ENCODE peak calls at places on chromosomes 2 and 18, in four cellular contexts. H is spleen; F is CD8-positive, alpha-beta T cell; Q is body of pancreas. L is an unnamed sample.

GRCh38 chr2:189569295-189569925 is 11.2 kb downstream of the SLC40A1 start:
- DNase-seq in H (no peak), F (no peak), Q (no peak), L (no peak)

GRCh38 chr2:166361351-166362153 is 14.2 kb downstream of the SCN9A start:
- DNase-seq in H (no peak), F (no peak), Q (peak; percentile 19), L (no peak)

GRCh38 chr2:47488870-47489584 is 86.1 kb downstream of the MSH2 start:
- DNase-seq in H (no peak), F (no peak), Q (peak; percentile 10), L (no peak)

GRCh38 chr2:128287780-128288735 is 30.6 kb downstream of the HS6ST1 start:
- DNase-seq in H (peak; percentile 66), F (no peak), Q (no peak), L (no peak)

GRCh38 chr18:51568151-51568550 is 370.7 kb upstream of the MEX3C start:
- DNase-seq in H (no peak), F (no peak), Q (no peak), L (no peak)

GRCh38 chr2:49753344-49753930 is 599.1 kb upstream of the FSHR start:
- DNase-seq in H (no peak), F (no peak), Q (no peak), L (no peak)

GRCh38 chr2:166173263-166173662 is 45.4 kb upstream of the SCN1A start:
- DNase-seq in H (no peak), F (no peak), Q (no peak), L (no peak)

GRCh38 chr18:22250591-22250996 is 81.2 kb downstream of the GATA6 start:
- DNase-seq in H (no peak), F (no peak), Q (no peak), L (no peak)

GRCh38 chr2:240433973-240434727 is 1.3 kb upstream of the GPC1 start:
- DNase-seq in H (peak; percentile 78), F (no peak), Q (peak; percentile 35), L (no peak)

GRCh38 chr2:108825736-108826135 is 39.2 kb downstream of the CCDC138 start:
- DNase-seq in H (no peak), F (no peak), Q (no peak), L (no peak)

GRCh38 chr18:63747006-63747405 is 28.2 kb upstream of the SERPINB7 start:
- DNase-seq in H (no peak), F (no peak), Q (no peak), L (no peak)

GRCh38 chr18:45412577-45412976 is 202.7 kb upstream of the SLC14A2 start:
- DNase-seq in H (no peak), F (no peak), Q (no peak), L (no peak)

GRCh38 chr18:79245517-79246001 is 150.2 kb upstream of the NFATC1 start:
- DNase-seq in H (no peak), F (no peak), Q (no peak), L (no peak)

GRCh38 chr2:69734858-69735574 is 6.9 kb upstream of the ANXA4 start:
- DNase-seq in H (no peak), F (no peak), Q (no peak), L (no peak)

GRCh38 chr18:75408554-75409506 is 18.7 kb downstream of the SMIM21 start:
- DNase-seq in H (no peak), F (no peak), Q (peak; percentile 5), L (no peak)

GRCh38 chr18:57797209-57797651 is 5.9 kb downstream of the ATP8B1 start:
- DNase-seq in H (no peak), F (no peak), Q (peak; percentile 77), L (no peak)

GRCh38 chr2:226136739-226137138 is 662.9 kb downstream of the IRS1 start:
- DNase-seq in H (peak; percentile 75), F (no peak), Q (peak; percentile 42), L (no peak)

GRCh38 chr2:112703684-112704083 is 17.1 kb upstream of the NT5DC4 start:
- DNase-seq in H (no peak), F (no peak), Q (no peak), L (no peak)

GRCh38 chr2:207133862-207134519 is 31.8 kb downstream of the KLF7 start:
- DNase-seq in H (no peak), F (no peak), Q (peak; percentile 57), L (no peak)

GRCh38 chr18:36464126-36464651 is 166.7 kb downstream of the FHOD3 start:
- DNase-seq in H (no peak), F (no peak), Q (no peak), L (no peak)

GRCh38 chr2:119106301-119106897 is 52.2 kb downstream of the C1QL2 start:
- DNase-seq in H (no peak), F (no peak), Q (peak; percentile 13), L (no peak)

GRCh38 chr2:159622966-159623365 is 6.6 kb upstream of the BAZ2B start:
- DNase-seq in H (no peak), F (no peak), Q (no peak), L (no peak)

GRCh38 chr18:30763913-30764350 is 278.6 kb downstream of the DSC3 start:
- DNase-seq in H (no peak), F (no peak), Q (no peak), L (no peak)

GRCh38 chr2:172964511-172964910 is 111.1 kb upstream of the MAP3K20 start:
- DNase-seq in H (no peak), F (no peak), Q (no peak), L (no peak)

GRCh38 chr2:205903549-205904129 is 182.3 kb downstream of the INO80D start:
- DNase-seq in H (no peak), F (no peak), Q (peak; percentile 50), L (no peak)

GRCh38 chr2:226378733-226379132 is 420.9 kb downstream of the IRS1 start:
- DNase-seq in H (no peak), F (no peak), Q (peak; percentile 21), L (no peak)

GRCh38 chr18:48125724-48126123 is 195.3 kb upstream of the SMAD2 start:
- DNase-seq in H (no peak), F (no peak), Q (no peak), L (no peak)

GRCh38 chr2:71746946-71747501 is 293.7 kb downstream of the DYSF start:
- DNase-seq in H (no peak), F (no peak), Q (peak; percentile 21), L (no peak)

GRCh38 chr2:201664334-201664733 is 21.0 kb upstream of the TMEM237 start:
- DNase-seq in H (no peak), F (no peak), Q (no peak), L (no peak)

GRCh38 chr18:58668897-58669296 is 2.4 kb upstream of the MALT1 start:
- DNase-seq in H (no peak), F (no peak), Q (no peak), L (no peak)

GRCh38 chr18:39841133-39842041 is 2113.6 kb upstream of the PIK3C3 start:
- DNase-seq in H (peak; percentile 76), F (no peak), Q (peak; percentile 44), L (no peak)

GRCh38 chr2:65317841-65318240 is 90.2 kb downstream of the ACTR2 start:
- DNase-seq in H (no peak), F (no peak), Q (no peak), L (no peak)

GRCh38 chr18:10131036-10131774 is 217.4 kb downstream of the VAPA start:
- DNase-seq in H (no peak), F (no peak), Q (no peak), L (no peak)

GRCh38 chr2:137924019-137924418 is 40.3 kb upstream of the HNMT start:
- DNase-seq in H (no peak), F (no peak), Q (no peak), L (no peak)

GRCh38 chr2:64857581-64858471 is 131.4 kb upstream of the SLC1A4 start:
- DNase-seq in H (no peak), F (no peak), Q (peak; percentile 32), L (no peak)

GRCh38 chr2:55056024-55056521 is 5.8 kb upstream of the RTN4 start:
- DNase-seq in H (no peak), F (no peak), Q (no peak), L (no peak)

GRCh38 chr2:147045113-147045512 is 799.7 kb upstream of the ACVR2A start:
- DNase-seq in H (no peak), F (no peak), Q (peak; percentile 35), L (no peak)

GRCh38 chr18:1034971-1035370 is 130.3 kb downstream of the ADCYAP1 start:
- DNase-seq in H (no peak), F (no peak), Q (peak; percentile 57), L (no peak)

GRCh38 chr2:39730685-39731302 is 48.3 kb downstream of the THUMPD2 start:
- DNase-seq in H (no peak), F (no peak), Q (no peak), L (no peak)
- TF ChIP-seq CTCF in H (no peak), F (no peak), Q (peak; percentile 36), L (no peak)

GRCh38 chr2:86035883-86036789 is 69.5 kb downstream of the POLR1A start:
- DNase-seq in H (peak; percentile 94), F (peak; percentile 48), Q (peak; percentile 95), L (peak; percentile 51)
- TF ChIP-seq CTCF in H (no peak), F (peak; percentile 27), Q (peak; percentile 65), L (no peak)

DNA sequence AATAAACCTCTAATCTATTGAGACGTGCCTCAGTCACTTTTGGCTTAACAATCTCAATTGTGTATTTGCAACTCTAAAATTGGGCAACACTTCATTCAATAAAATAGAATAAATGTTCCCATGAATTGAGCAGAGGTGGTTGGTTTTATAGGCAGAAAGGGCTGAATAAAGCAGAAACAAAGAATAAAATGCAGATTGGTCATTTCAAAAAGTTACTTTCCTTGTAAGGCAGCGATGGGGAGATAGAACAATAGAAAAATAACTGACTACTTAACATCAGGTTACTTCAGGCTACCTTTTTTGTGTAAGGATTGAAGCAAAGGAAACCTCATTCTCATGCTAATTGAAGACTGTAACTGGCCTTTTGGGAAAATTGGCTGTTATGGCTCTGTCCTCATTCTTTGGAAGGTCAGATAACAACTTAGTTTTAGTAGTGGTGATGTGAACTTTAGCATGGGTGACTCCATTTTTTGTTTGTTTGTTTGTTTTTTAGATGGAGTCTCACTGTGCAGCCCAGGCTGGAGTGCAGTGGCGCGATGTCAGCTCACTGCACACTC is 21.5 kb downstream of the COMMD1 start:
- DNase-seq in H (no peak), F (no peak), Q (no peak), L (no peak)
- TF ChIP-seq CTCF in H (no peak), F (no peak), Q (no peak), L (no peak)

DNA sequence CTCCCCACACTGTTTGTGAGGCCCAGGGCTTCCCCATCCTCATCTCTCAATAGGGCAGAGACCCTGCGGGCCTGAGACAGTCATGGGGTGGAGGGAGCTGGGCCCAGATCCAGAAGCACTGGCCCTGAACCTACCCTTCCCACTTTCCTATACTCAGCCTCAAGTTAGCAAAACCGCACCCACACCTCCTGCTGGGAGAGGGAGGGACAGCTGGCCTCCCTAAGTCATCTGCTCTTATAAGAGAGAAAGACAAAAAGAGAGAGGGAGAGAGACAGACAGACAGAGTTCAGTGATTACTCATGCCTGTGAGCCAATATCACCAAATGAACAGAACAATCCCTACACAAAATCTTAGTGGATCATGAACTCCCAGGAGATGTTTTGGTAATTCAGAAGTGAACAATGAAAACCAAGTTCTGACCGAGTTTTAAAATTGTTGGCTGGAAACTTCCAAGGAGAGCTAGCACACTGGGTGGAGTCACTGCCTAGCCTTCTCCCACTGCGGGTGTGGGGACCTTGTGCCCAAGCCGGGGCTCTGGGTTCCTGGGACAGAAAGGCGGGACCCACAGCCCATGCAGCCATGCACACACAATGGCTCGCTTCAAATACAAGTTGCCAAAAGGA is 130.5 kb downstream of the PXDN start:
- DNase-seq in H (no peak), F (no peak), Q (no peak), L (no peak)
- TF ChIP-seq CTCF in H (no peak), F (no peak), Q (no peak), L (no peak)